ENCODE peak calls at places on chromosome 11, in seven cellular contexts. O is foreskin fibroblast; Q is B cell; H is H7; S is activated naive CD4-positive, alpha-beta T cell treated with anti-CD3 and anti-CD28 coated beads for 36 hours; W is amniotic stem cell; X is stimulated activated CD4-positive, alpha-beta T cell treated with anti-CD3 and anti-CD28 coated beads, Interleukin-2, amount 100 ng/mL, for 48 hours. L is an unnamed sample.

GRCh38 chr11:71065794-71066193 is 186.6 kb downstream of the SHANK2 start:
- DNase-seq in O (no peak), Q (no peak), H (no peak), S (no peak), W (no peak), X (no peak), L (no peak)

GRCh38 chr11:68661697-68662603 is 22.4 kb upstream of the GAL start:
- DNase-seq in O (no peak), Q (no peak), H (no peak), S (no peak), W (no peak), X (no peak), L (no peak)

GRCh38 chr11:13008625-13009475 is at the start of gene RASSF10:
- DNase-seq in O (peak; percentile 40), Q (no peak), H (peak; percentile 97), S (peak; percentile 13), W (no peak), X (no peak), L (no peak)

GRCh38 chr11:69576069-69576782 is 64.7 kb upstream of the CCND1 start:
- DNase-seq in O (no peak), Q (no peak), H (no peak), S (no peak), W (no peak), X (no peak), L (no peak)

GRCh38 chr11:45163956-45164575 is 17.6 kb downstream of the PRDM11 start:
- DNase-seq in O (no peak), Q (no peak), H (no peak), S (peak; percentile 43), W (no peak), X (no peak), L (no peak)

GRCh38 chr11:93560534-93560933 is 17.3 kb upstream of the SMCO4 start:
- DNase-seq in O (no peak), Q (no peak), H (no peak), S (no peak), W (no peak), X (no peak), L (no peak)

GRCh38 chr11:3056296-3057068 is 741 bp downstream of the CARS1 start:
- DNase-seq in O (peak; percentile 39), Q (peak; percentile 63), H (peak; percentile 69), S (peak; percentile 49), W (no peak), X (no peak), L (no peak)

GRCh38 chr11:79796704-79797103 is 355.9 kb upstream of the TENM4 start:
- DNase-seq in O (no peak), Q (no peak), H (no peak), S (no peak), W (no peak), X (no peak), L (no peak)

GRCh38 chr11:128289048-128289447 is 298.3 kb downstream of the ETS1 start:
- DNase-seq in O (no peak), Q (no peak), H (no peak), S (peak; percentile 75), W (no peak), X (no peak), L (peak; percentile 26)

GRCh38 chr11:3202759-3203158 is 15.9 kb downstream of the MRGPRG start:
- DNase-seq in O (peak; percentile 50), Q (no peak), H (peak; percentile 79), S (no peak), W (no peak), X (no peak), L (no peak)

GRCh38 chr11:26088391-26088790 is 243.5 kb upstream of the ANO3 start:
- DNase-seq in O (peak; percentile 74), Q (no peak), H (no peak), S (no peak), W (no peak), X (no peak), L (no peak)

GRCh38 chr11:2921261-2921660 is 8.0 kb downstream of the PHLDA2 start:
- DNase-seq in O (no peak), Q (no peak), H (peak; percentile 77), S (no peak), W (no peak), X (no peak), L (no peak)

GRCh38 chr11:120859552-120860295 is 164.2 kb upstream of the TBCEL start:
- DNase-seq in O (no peak), Q (no peak), H (no peak), S (no peak), W (no peak), X (no peak), L (no peak)

GRCh38 chr11:62146476-62147200 is 22.8 kb downstream of the INCENP start:
- DNase-seq in O (no peak), Q (no peak), H (no peak), S (no peak), W (no peak), X (no peak), L (no peak)

GRCh38 chr11:45042560-45042959 is 91.9 kb upstream of the TP53I11 start:
- DNase-seq in O (no peak), Q (no peak), H (no peak), S (no peak), W (no peak), X (no peak), L (no peak)

GRCh38 chr11:62103141-62103540 is 20.7 kb upstream of the INCENP start:
- DNase-seq in O (no peak), Q (no peak), H (no peak), S (no peak), W (no peak), X (no peak), L (no peak)

GRCh38 chr11:12361650-12362049 is 15.7 kb upstream of the PARVA start:
- DNase-seq in O (no peak), Q (no peak), H (no peak), S (no peak), W (no peak), X (no peak), L (no peak)

GRCh38 chr11:100220801-100221200 is 466.3 kb upstream of the ARHGAP42 start:
- DNase-seq in O (no peak), Q (no peak), H (no peak), S (no peak), W (no peak), X (no peak), L (no peak)

GRCh38 chr11:60251485-60252207 is 8.7 kb upstream of the MS4A4E start:
- DNase-seq in O (peak; percentile 7), Q (no peak), H (no peak), S (no peak), W (no peak), X (no peak), L (peak; percentile 15)

GRCh38 chr11:122898799-122899198 is 16.2 kb downstream of the JHY start:
- DNase-seq in O (no peak), Q (no peak), H (no peak), S (no peak), W (no peak), X (no peak), L (no peak)

L was measured in GM13976.